ENCODE peak calls at places on chromosomes 6 and 20, in ten cellular contexts. S is kidney epithelial cell; I is GM23338; X is AG04450; V is cardiac muscle cell; L is tibial artery; O is ovary; N is CD8-positive, alpha-beta T cell; T is tibial nerve; M is left ventricle myocardium inferior. K is an unnamed sample.

GRCh38 chr6:37565267-37566208 is 65.8 kb upstream of the CCDC167 start:
- DNase-seq in S (no peak), O (peak; percentile 10), X (no peak), N (no peak), M (no peak), I (peak; percentile 85), L (no peak), V (peak; percentile 85), T (no peak), K (peak; percentile 8)

GRCh38 chr6:12602951-12603710 is 113.4 kb upstream of the PHACTR1 start:
- DNase-seq in L (peak; percentile 33), N (no peak), S (no peak), X (no peak), O (no peak), T (no peak), V (peak; percentile 36), I (peak; percentile 62), M (no peak), K (peak; percentile 93)

GRCh38 chr6:48087448-48087847 is 23.5 kb downstream of the PTCHD4 start:
- DNase-seq in T (no peak), V (no peak), O (no peak), L (no peak), M (no peak), I (peak; percentile 3), S (no peak), X (no peak), N (no peak), K (peak; percentile 74)

GRCh38 chr6:77425676-77426075 is 37.6 kb downstream of the HTR1B start:
- DNase-seq in M (no peak), X (no peak), N (no peak), L (no peak), O (no peak), T (no peak), V (no peak), I (no peak), S (no peak), K (peak; percentile 51)

GRCh38 chr6:152502421-152503188 is 134.6 kb downstream of the SYNE1 start:
- DNase-seq in O (no peak), L (no peak), X (no peak), S (no peak), T (no peak), M (no peak), N (no peak), V (no peak), I (no peak), K (peak; percentile 53)

GRCh38 chr20:55830124-55830828 is 175.0 kb downstream of the CBLN4 start:
- DNase-seq in T (no peak), O (no peak), L (no peak), X (no peak), S (no peak), N (no peak), M (no peak), I (no peak), V (no peak), K (no peak)

GRCh38 chr6:168524644-168525043 is 83.7 kb downstream of the SMOC2 start:
- DNase-seq in N (no peak), O (no peak), T (no peak), I (peak; percentile 61), M (no peak), X (no peak), L (peak; percentile 47), V (no peak), S (no peak), K (no peak)

GRCh38 chr20:24363031-24363430 is 106.4 kb upstream of the SYNDIG1 start:
- DNase-seq in V (no peak), S (no peak), T (no peak), O (no peak), N (no peak), I (no peak), X (no peak), M (no peak), L (no peak), K (no peak)

GRCh38 chr20:63056236-63057132 is 49.7 kb upstream of the BHLHE23 start:
- DNase-seq in S (no peak), M (peak; percentile 16), N (peak; percentile 37), L (no peak), I (peak; percentile 83), X (no peak), T (no peak), V (peak; percentile 49), O (no peak), K (no peak)

GRCh38 chr6:43436577-43437282 is 9.4 kb downstream of the ABCC10 start:
- DNase-seq in T (no peak), S (no peak), I (no peak), O (peak; percentile 86), V (peak; percentile 67), X (peak; percentile 10), L (no peak), N (no peak), M (no peak), K (peak; percentile 88)

GRCh38 chr6:26157838-26158580 is 70.8 kb downstream of the HFE start:
- DNase-seq in O (peak; percentile 83), S (peak; percentile 99), I (peak; percentile 97), T (peak; percentile 70), M (peak; percentile 49), X (peak; percentile 96), V (peak; percentile 95), L (peak; percentile 77), N (peak; percentile 80), K (peak; percentile 99)

GRCh38 chr20:50733644-50734349 is 2.4 kb downstream of the PARD6B start:
- DNase-seq in X (no peak), M (no peak), V (no peak), T (no peak), O (no peak), I (no peak), L (no peak), S (no peak), N (no peak), K (no peak)
- H3K4me3 ChIP-seq in X (no peak overlapping the region), M (no peak overlapping the region), V (peak overlapping the region; percentile 67), T (no peak overlapping the region), O (no peak overlapping the region), I (no peak overlapping the region), L (peak overlapping the region; percentile 13), S (peak overlapping the region; percentile 78), N (no peak overlapping the region), K (no peak overlapping the region)

GRCh38 chr6:109443425-109443950 is 3.0 kb downstream of the SMPD2 start:
- DNase-seq in L (no peak), I (no peak), S (no peak), X (no peak), N (no peak), O (no peak), V (no peak), M (no peak), T (no peak), K (no peak)

GRCh38 chr6:109441069-109441816 is 719 bp downstream of the SMPD2 start:
- DNase-seq in N (peak; percentile 40), O (peak; percentile 50), L (peak; percentile 67), T (no peak), V (peak; percentile 70), M (peak; percentile 43), S (no peak), I (peak; percentile 83), X (no peak), K (peak; percentile 58)

GRCh38 chr6:109445382-109445781 is 4.9 kb downstream of the SMPD2 start:
- DNase-seq in L (no peak), T (no peak), N (no peak), V (no peak), M (no peak), I (no peak), X (no peak), S (no peak), O (no peak), K (no peak)

GRCh38 chr6:109442393-109442924 is 1.9 kb downstream of the SMPD2 start:
- DNase-seq in S (no peak), N (no peak), X (no peak), O (no peak), I (no peak), L (no peak), V (no peak), M (no peak), T (no peak), K (no peak)

DNA sequence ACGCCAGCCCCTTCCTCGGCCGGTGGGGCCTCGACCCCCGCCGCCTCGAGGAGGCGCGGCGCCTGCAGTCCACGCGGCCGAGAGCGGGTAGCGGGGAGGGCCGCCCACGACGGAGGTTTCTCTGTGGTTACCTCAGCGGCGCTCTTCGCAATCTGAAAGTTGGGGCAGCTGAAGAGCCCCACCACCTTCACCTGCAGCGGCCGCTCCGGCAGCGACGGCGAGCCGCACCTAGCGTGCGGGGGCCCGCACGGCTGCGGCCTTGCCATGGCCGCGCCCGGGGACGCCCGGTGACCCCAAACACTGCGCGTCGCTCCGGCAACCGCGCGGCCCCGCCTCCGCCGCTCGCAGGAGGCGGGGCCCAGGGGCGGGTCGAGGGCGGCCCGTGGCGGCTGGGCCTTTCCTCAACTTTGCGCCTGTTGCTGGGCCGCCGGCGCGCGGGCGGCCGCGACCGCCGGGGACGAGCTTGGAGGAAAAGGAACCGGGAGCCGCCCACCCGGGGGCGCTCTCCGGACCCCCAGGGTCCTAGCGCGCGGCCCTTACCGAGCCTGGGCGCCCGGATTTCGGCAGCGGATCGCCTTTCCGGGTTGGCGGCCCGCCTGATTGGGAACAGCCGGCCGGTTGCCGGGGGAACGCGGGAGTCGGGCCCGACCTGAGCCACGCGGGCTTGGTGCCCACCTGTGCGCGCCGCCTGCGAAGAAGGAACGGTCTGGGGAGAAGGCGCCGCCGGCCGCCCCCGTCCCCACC is at the start of the genes PPIL6 and SMPD2:
- DNase-seq in I (peak; percentile 92), M (peak; percentile 90), X (peak; percentile 58), S (no peak), O (peak; percentile 89), V (peak; percentile 95), L (peak; percentile 88), T (peak; percentile 68), N (peak; percentile 75), K (peak; percentile 85)
- TF ChIP-seq CTCF in I (peak; percentile 32), M (peak; percentile 45), X (peak; percentile 33), S (no peak), O (peak; percentile 29), V (peak; percentile 34), L (peak; percentile 23), T (peak; percentile 26), N (peak; percentile 31), K (no peak)

DNA sequence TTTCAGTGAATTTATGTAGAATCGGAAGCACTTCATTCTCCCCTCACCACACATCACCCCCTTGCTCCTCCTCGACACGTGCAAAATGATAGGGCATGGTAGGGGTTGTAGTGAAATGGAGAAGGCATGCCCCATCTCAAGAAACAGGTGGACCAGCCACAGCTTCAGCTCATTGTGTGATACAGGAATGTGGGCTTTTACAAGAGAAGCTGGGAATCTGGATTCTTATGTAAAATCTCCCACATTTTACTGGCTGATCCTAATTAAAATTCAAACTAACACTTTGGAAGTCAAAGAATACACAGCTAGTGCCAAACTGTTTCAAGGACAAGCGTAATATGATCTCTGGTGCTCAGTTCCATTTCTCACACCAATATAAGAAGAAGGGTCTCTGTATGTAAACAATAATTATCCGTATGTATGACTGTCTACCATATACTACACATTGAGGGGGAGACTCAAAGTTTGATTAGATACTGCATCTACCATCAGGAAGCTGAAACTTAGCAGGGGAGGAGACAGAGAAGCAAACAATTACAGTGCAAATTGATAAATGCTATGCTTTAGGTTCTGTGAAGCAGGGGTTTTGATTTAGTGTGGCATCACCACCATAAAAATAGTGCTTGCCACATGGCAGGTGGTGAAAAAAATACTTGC is 24.3 kb upstream of the KIAA0408 start:
- DNase-seq in S (no peak), M (no peak), T (no peak), L (no peak), V (no peak), X (no peak), I (peak; percentile 95), N (no peak), O (no peak), K (no peak)
- H3K4me3 ChIP-seq in S (no peak overlapping the region), M (no peak overlapping the region), T (peak overlapping the region; percentile 19), L (no peak overlapping the region), V (no peak overlapping the region), X (no peak overlapping the region), I (peak overlapping the region; percentile 23), N (peak overlapping the region; percentile 25), O (no peak overlapping the region), K (no peak overlapping the region)

GRCh38 chr6:166862287-166862977 is 93.9 kb downstream of the RNASET2 start:
- DNase-seq in I (peak; percentile 83), O (peak; percentile 19), M (no peak), L (no peak), N (peak; percentile 26), X (no peak), V (peak; percentile 70), S (no peak), T (no peak), K (peak; percentile 6)
- TF ChIP-seq CTCF in I (peak; percentile 20), O (no peak), M (no peak), L (no peak), N (no peak), X (no peak), V (no peak), S (peak; percentile 15), T (no peak), K (no peak)